ENCODE peak calls at places on chromosomes 4 and X, in five cellular contexts. One of them, this sample, is unnamed.
A peak's percentile ranks its signal among the peaks of the same experiment; 100 is the strongest.

GRCh38 chrX:136910565-136911040 is 30.1 kb upstream of the RBMX start:
- DNase-seq in dorsolateral prefrontal cortex: no peak
- DNase-seq in astrocyte of the spinal cord: peak; percentile 47
- DNase-seq in thyroid gland: peak; percentile 4
- DNase-seq in A549: no peak
- DNase-seq in this sample: no peak

GRCh38 chr4:147059064-147059731 is 113.5 kb upstream of the TTC29 start:
- DNase-seq in astrocyte of the spinal cord: no peak
- DNase-seq in dorsolateral prefrontal cortex: no peak
- DNase-seq in A549: no peak
- DNase-seq in thyroid gland: no peak
- DNase-seq in this sample: no peak

GRCh38 chrX:132612990-132613564 is 124.2 kb upstream of the MBNL3 start:
- DNase-seq in dorsolateral prefrontal cortex: peak; percentile 24
- DNase-seq in thyroid gland: peak; percentile 47
- DNase-seq in A549: no peak
- DNase-seq in astrocyte of the spinal cord: peak; percentile 13
- DNase-seq in this sample: peak; percentile 7

GRCh38 chrX:10030570-10030969 is 63.4 kb downstream of the CLDN34 start:
- DNase-seq in astrocyte of the spinal cord: peak; percentile 84
- DNase-seq in A549: peak; percentile 50
- DNase-seq in thyroid gland: no peak
- DNase-seq in dorsolateral prefrontal cortex: no peak
- DNase-seq in this sample: no peak

GRCh38 chr4:147732516-147733193 is 767 bp downstream of the ARHGAP10 start:
- DNase-seq in dorsolateral prefrontal cortex: no peak
- DNase-seq in A549: peak; percentile 15
- DNase-seq in astrocyte of the spinal cord: peak; percentile 47
- DNase-seq in thyroid gland: peak; percentile 88
- DNase-seq in this sample: peak; percentile 41

GRCh38 chrX:13078739-13079444 is 34.5 kb upstream of the FAM9C start:
- DNase-seq in dorsolateral prefrontal cortex: no peak
- DNase-seq in astrocyte of the spinal cord: peak; percentile 91
- DNase-seq in A549: no peak
- DNase-seq in thyroid gland: no peak
- DNase-seq in this sample: no peak

GRCh38 chrX:12469296-12469695 is 321.9 kb upstream of the PRPS2 start:
- DNase-seq in astrocyte of the spinal cord: peak; percentile 0
- DNase-seq in thyroid gland: no peak
- DNase-seq in A549: no peak
- DNase-seq in dorsolateral prefrontal cortex: no peak
- DNase-seq in this sample: no peak

GRCh38 chr4:38382492-38382891 is 281.5 kb upstream of the KLF3 start:
- DNase-seq in A549: no peak
- DNase-seq in astrocyte of the spinal cord: no peak
- DNase-seq in thyroid gland: no peak
- DNase-seq in dorsolateral prefrontal cortex: no peak
- DNase-seq in this sample: no peak

GRCh38 chr4:48262926-48263325 is 6.7 kb downstream of the TEC start:
- DNase-seq in astrocyte of the spinal cord: peak; percentile 80
- DNase-seq in A549: no peak
- DNase-seq in thyroid gland: no peak
- DNase-seq in dorsolateral prefrontal cortex: no peak
- DNase-seq in this sample: no peak

GRCh38 chr4:34412233-34412632 is 1832.1 kb downstream of the ARAP2 start:
- DNase-seq in A549: no peak
- DNase-seq in thyroid gland: no peak
- DNase-seq in astrocyte of the spinal cord: no peak
- DNase-seq in dorsolateral prefrontal cortex: no peak
- DNase-seq in this sample: no peak

GRCh38 chr4:82886145-82886942 is 4.6 kb downstream of the SEC31A start:
- DNase-seq in thyroid gland: no peak
- DNase-seq in dorsolateral prefrontal cortex: no peak
- DNase-seq in astrocyte of the spinal cord: no peak
- DNase-seq in A549: no peak
- DNase-seq in this sample: no peak

GRCh38 chrX:4320436-4320947 is 607.0 kb upstream of the PRKX start:
- DNase-seq in thyroid gland: no peak
- DNase-seq in A549: no peak
- DNase-seq in dorsolateral prefrontal cortex: no peak
- DNase-seq in astrocyte of the spinal cord: no peak
- DNase-seq in this sample: no peak

GRCh38 chr4:145939241-145939640 is 618 bp upstream of the ZNF827 start:
- DNase-seq in thyroid gland: no peak
- DNase-seq in dorsolateral prefrontal cortex: no peak
- DNase-seq in A549: no peak
- DNase-seq in astrocyte of the spinal cord: peak; percentile 45
- DNase-seq in this sample: no peak

GRCh38 chrX:1679238-1679637 is 64.4 kb downstream of the ASMT start:
- DNase-seq in A549: no peak
- DNase-seq in dorsolateral prefrontal cortex: no peak
- DNase-seq in thyroid gland: no peak
- DNase-seq in astrocyte of the spinal cord: peak; percentile 10
- DNase-seq in this sample: no peak

GRCh38 chr4:176838611-176839411 is 46.1 kb upstream of the VEGFC start:
- DNase-seq in thyroid gland: no peak
- DNase-seq in astrocyte of the spinal cord: peak; percentile 68
- DNase-seq in dorsolateral prefrontal cortex: no peak
- DNase-seq in A549: peak; percentile 3
- DNase-seq in this sample: no peak

GRCh38 chr4:153781717-153782416 is 7.0 kb downstream of the SFRP2 start:
- DNase-seq in astrocyte of the spinal cord: peak; percentile 63
- DNase-seq in thyroid gland: no peak
- DNase-seq in dorsolateral prefrontal cortex: no peak
- DNase-seq in A549: no peak
- DNase-seq in this sample: no peak

GRCh38 chrX:12554206-12554605 is 237.0 kb upstream of the PRPS2 start:
- DNase-seq in A549: no peak
- DNase-seq in dorsolateral prefrontal cortex: no peak
- DNase-seq in astrocyte of the spinal cord: no peak
- DNase-seq in thyroid gland: no peak
- DNase-seq in this sample: no peak

GRCh38 chr4:154441124-154441523 is 50.5 kb downstream of the DCHS2 start:
- DNase-seq in thyroid gland: no peak
- DNase-seq in A549: no peak
- DNase-seq in astrocyte of the spinal cord: no peak
- DNase-seq in dorsolateral prefrontal cortex: no peak
- DNase-seq in this sample: no peak

GRCh38 chr4:41687971-41688370 is 60.6 kb downstream of the PHOX2B start:
- DNase-seq in astrocyte of the spinal cord: no peak
- DNase-seq in dorsolateral prefrontal cortex: no peak
- DNase-seq in A549: no peak
- DNase-seq in thyroid gland: no peak
- DNase-seq in this sample: no peak

GRCh38 chrX:103847174-103847870 is 15.3 kb upstream of the RAB9B start:
- DNase-seq in thyroid gland: no peak
- DNase-seq in astrocyte of the spinal cord: peak; percentile 10
- DNase-seq in dorsolateral prefrontal cortex: no peak
- DNase-seq in A549: no peak
- DNase-seq in this sample: no peak

GRCh38 chrX:154603438-154604430 is 15.3 kb downstream of the CTAG1B start:
- DNase-seq in dorsolateral prefrontal cortex: no peak
- DNase-seq in astrocyte of the spinal cord: peak; percentile 70
- DNase-seq in A549: peak; percentile 36
- DNase-seq in thyroid gland: peak; percentile 26
- DNase-seq in this sample: no peak

GRCh38 chr4:182246401-182247205 is 3.4 kb downstream of the TENM3 start:
- DNase-seq in dorsolateral prefrontal cortex: no peak
- DNase-seq in thyroid gland: no peak
- DNase-seq in astrocyte of the spinal cord: no peak
- DNase-seq in A549: no peak
- DNase-seq in this sample: no peak

GRCh38 chr4:3224971-3225850 is 23.7 kb upstream of the MSANTD1 start:
- DNase-seq in thyroid gland: no peak
- DNase-seq in astrocyte of the spinal cord: no peak
- DNase-seq in A549: no peak
- DNase-seq in dorsolateral prefrontal cortex: no peak
- DNase-seq in this sample: no peak

GRCh38 chr4:113444386-113444785 is 317.2 kb downstream of the CAMK2D start:
- DNase-seq in A549: no peak
- DNase-seq in thyroid gland: no peak
- DNase-seq in astrocyte of the spinal cord: peak; percentile 70
- DNase-seq in dorsolateral prefrontal cortex: no peak
- DNase-seq in this sample: no peak

GRCh38 chr4:101667348-101667747 is 123.2 kb upstream of the BANK1 start:
- DNase-seq in A549: no peak
- DNase-seq in astrocyte of the spinal cord: peak; percentile 74
- DNase-seq in thyroid gland: no peak
- DNase-seq in dorsolateral prefrontal cortex: no peak
- DNase-seq in this sample: no peak

GRCh38 chrX:11215191-11215921 is 77.9 kb upstream of the AMELX start:
- DNase-seq in dorsolateral prefrontal cortex: no peak
- DNase-seq in astrocyte of the spinal cord: no peak
- DNase-seq in thyroid gland: no peak
- DNase-seq in A549: no peak
- DNase-seq in this sample: no peak

GRCh38 chr4:14856076-14856926 is 146.0 kb upstream of the CPEB2 start:
- DNase-seq in astrocyte of the spinal cord: peak; percentile 99
- DNase-seq in dorsolateral prefrontal cortex: no peak
- DNase-seq in thyroid gland: no peak
- DNase-seq in A549: peak; percentile 65
- DNase-seq in this sample: peak; percentile 50

GRCh38 chrX:41291309-41291708 is 42.7 kb upstream of the DDX3X start:
- DNase-seq in astrocyte of the spinal cord: no peak
- DNase-seq in thyroid gland: no peak
- DNase-seq in A549: no peak
- DNase-seq in dorsolateral prefrontal cortex: no peak
- DNase-seq in this sample: no peak

GRCh38 chr4:128524311-128524710 is 236.7 kb upstream of the PGRMC2 start:
- DNase-seq in thyroid gland: peak; percentile 77
- DNase-seq in astrocyte of the spinal cord: peak; percentile 87
- DNase-seq in dorsolateral prefrontal cortex: no peak
- DNase-seq in A549: peak; percentile 51
- DNase-seq in this sample: no peak

GRCh38 chr4:15262396-15262795 is 165.4 kb upstream of the C1QTNF7 start:
- DNase-seq in dorsolateral prefrontal cortex: no peak
- DNase-seq in A549: no peak
- DNase-seq in thyroid gland: no peak
- DNase-seq in astrocyte of the spinal cord: peak; percentile 5
- DNase-seq in this sample: no peak

GRCh38 chrX:17596051-17596450 is 141.2 kb upstream of the SCML1 start:
- DNase-seq in thyroid gland: no peak
- DNase-seq in dorsolateral prefrontal cortex: no peak
- DNase-seq in astrocyte of the spinal cord: no peak
- DNase-seq in A549: no peak
- DNase-seq in this sample: no peak

GRCh38 chr4:74671074-74671698 is 123.1 kb downstream of the BTC start:
- DNase-seq in astrocyte of the spinal cord: peak; percentile 84
- DNase-seq in dorsolateral prefrontal cortex: no peak
- DNase-seq in A549: peak; percentile 29
- DNase-seq in thyroid gland: peak; percentile 5
- DNase-seq in this sample: no peak

GRCh38 chr4:98687876-98688275 is 29.5 kb upstream of the TSPAN5 start:
- DNase-seq in dorsolateral prefrontal cortex: no peak
- DNase-seq in thyroid gland: no peak
- DNase-seq in A549: no peak
- DNase-seq in astrocyte of the spinal cord: no peak
- DNase-seq in this sample: no peak

GRCh38 chr4:111046811-111047210 is 423.9 kb upstream of the PITX2 start:
- DNase-seq in thyroid gland: no peak
- DNase-seq in dorsolateral prefrontal cortex: no peak
- DNase-seq in astrocyte of the spinal cord: no peak
- DNase-seq in A549: no peak
- DNase-seq in this sample: no peak

GRCh38 chrX:37824491-37825224 is 22.7 kb downstream of the DYNLT3 start:
- DNase-seq in A549: no peak
- DNase-seq in astrocyte of the spinal cord: no peak
- DNase-seq in dorsolateral prefrontal cortex: no peak
- DNase-seq in thyroid gland: no peak
- DNase-seq in this sample: no peak

GRCh38 chrX:124504106-124504983 is 158.0 kb downstream of the SH2D1A start:
- DNase-seq in astrocyte of the spinal cord: no peak
- DNase-seq in thyroid gland: no peak
- DNase-seq in A549: no peak
- DNase-seq in dorsolateral prefrontal cortex: no peak
- DNase-seq in this sample: no peak

GRCh38 chrX:8755116-8755515 is 23.2 kb upstream of the ANOS1 start:
- DNase-seq in astrocyte of the spinal cord: no peak
- DNase-seq in thyroid gland: no peak
- DNase-seq in dorsolateral prefrontal cortex: no peak
- DNase-seq in A549: no peak
- DNase-seq in this sample: no peak
- TF ChIP-seq CTCF in astrocyte of the spinal cord: peak; percentile 16
- TF ChIP-seq CTCF in thyroid gland: no peak
- TF ChIP-seq CTCF in dorsolateral prefrontal cortex: no peak
- TF ChIP-seq CTCF in A549: no peak
- TF ChIP-seq CTCF in this sample: no peak

GRCh38 chrX:77446029-77446585 is 1.1 kb upstream of the FGF16 start:
- DNase-seq in thyroid gland: peak; percentile 45
- DNase-seq in dorsolateral prefrontal cortex: no peak
- DNase-seq in A549: no peak
- DNase-seq in astrocyte of the spinal cord: no peak
- DNase-seq in this sample: peak; percentile 33
- TF ChIP-seq CTCF in thyroid gland: no peak
- TF ChIP-seq CTCF in dorsolateral prefrontal cortex: no peak
- TF ChIP-seq CTCF in A549: no peak
- TF ChIP-seq CTCF in astrocyte of the spinal cord: peak; percentile 35
- TF ChIP-seq CTCF in this sample: no peak

GRCh38 chrX:55160685-55161552 is 59.2 kb upstream of the PAGE5 start:
- DNase-seq in astrocyte of the spinal cord: peak; percentile 90
- DNase-seq in A549: peak; percentile 55
- DNase-seq in dorsolateral prefrontal cortex: peak; percentile 75
- DNase-seq in thyroid gland: peak; percentile 89
- DNase-seq in this sample: peak; percentile 80
- TF ChIP-seq CTCF in astrocyte of the spinal cord: peak; percentile 32
- TF ChIP-seq CTCF in A549: peak; percentile 45
- TF ChIP-seq CTCF in dorsolateral prefrontal cortex: peak; percentile 42
- TF ChIP-seq CTCF in thyroid gland: no peak
- TF ChIP-seq CTCF in this sample: peak; percentile 47

DNA sequence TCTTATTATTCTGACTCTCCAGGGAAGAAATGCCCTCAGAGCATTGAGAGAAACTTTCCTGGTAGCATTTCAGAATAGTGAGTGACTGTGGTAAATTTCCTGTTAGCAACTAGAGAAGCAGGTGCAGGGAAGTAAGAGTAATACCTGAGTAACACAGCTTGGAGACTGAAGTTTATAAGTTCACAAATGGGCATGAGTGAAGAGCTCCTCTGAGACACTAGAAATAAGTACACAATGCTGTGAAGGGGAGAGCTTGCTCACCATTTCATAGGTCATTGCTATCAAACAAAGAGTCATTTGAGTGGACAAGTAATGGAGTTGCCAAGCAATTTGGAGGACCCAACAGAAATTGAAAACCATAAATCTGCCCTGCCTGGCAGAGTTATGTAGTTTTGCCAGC is 523.7 kb downstream of the TRAM1L1 start:
- DNase-seq in thyroid gland: no peak
- DNase-seq in dorsolateral prefrontal cortex: no peak
- DNase-seq in A549: no peak
- DNase-seq in astrocyte of the spinal cord: no peak
- DNase-seq in this sample: no peak
- TF ChIP-seq CTCF in thyroid gland: no peak
- TF ChIP-seq CTCF in dorsolateral prefrontal cortex: no peak
- TF ChIP-seq CTCF in A549: no peak
- TF ChIP-seq CTCF in astrocyte of the spinal cord: no peak
- TF ChIP-seq CTCF in this sample: no peak

This sample was measured in GM13976.